ENCODE peak calls at places on chromosomes 11 and 22, in seven cellular contexts. D is lower lobe of right lung, K is psoas muscle, Y is DND-41, T is ovary, G is transverse colon, U is right lobe of liver. R is an unnamed sample.

GRCh38 chr11:12963789-12964536 is 45.2 kb upstream of the RASSF10 start:
- DNase-seq in D (peak; percentile 59), K (peak; percentile 70), Y (peak; percentile 69), T (peak; percentile 60), G (peak; percentile 72), U (peak; percentile 67), R (peak; percentile 71)

GRCh38 chr11:126647735-126648134 is 292.2 kb downstream of the ST3GAL4 start:
- DNase-seq in D (no peak), K (no peak), Y (no peak), T (no peak), G (no peak), U (no peak), R (no peak)

GRCh38 chr11:90500922-90501568 is 278.2 kb upstream of the CHORDC1 start:
- DNase-seq in D (no peak), K (no peak), Y (no peak), T (no peak), G (no peak), U (no peak), R (no peak)

GRCh38 chr22:29260601-29261315 is 7.0 kb downstream of the RHBDD3 start:
- DNase-seq in D (no peak), K (no peak), Y (no peak), T (no peak), G (no peak), U (no peak), R (no peak)

GRCh38 chr11:58628446-58628845 is 6.0 kb downstream of the CNTF start:
- DNase-seq in D (no peak), K (no peak), Y (no peak), T (no peak), G (no peak), U (no peak), R (no peak)

GRCh38 chr22:50269573-50270301 is 443 bp downstream of the MAPK11 start:
- DNase-seq in D (no peak), K (no peak), Y (peak; percentile 70), T (peak; percentile 68), G (no peak), U (no peak), R (no peak)

GRCh38 chr11:14974723-14975587 is 2.8 kb upstream of the CALCA start:
- DNase-seq in D (no peak), K (no peak), Y (no peak), T (no peak), G (peak; percentile 47), U (peak; percentile 65), R (peak; percentile 68)

GRCh38 chr11:12585861-12586260 is 88.4 kb upstream of the TEAD1 start:
- DNase-seq in D (no peak), K (no peak), Y (no peak), T (no peak), G (no peak), U (peak; percentile 87), R (no peak)

GRCh38 chr11:64632654-64633053 is 41.6 kb downstream of the SLC22A12 start:
- DNase-seq in D (no peak), K (no peak), Y (no peak), T (no peak), G (no peak), U (no peak), R (no peak)

GRCh38 chr22:50179937-50180726 is 5.6 kb upstream of the TRABD start:
- DNase-seq in D (no peak), K (peak; percentile 48), Y (no peak), T (peak; percentile 23), G (peak; percentile 6), U (no peak), R (no peak)

DNA sequence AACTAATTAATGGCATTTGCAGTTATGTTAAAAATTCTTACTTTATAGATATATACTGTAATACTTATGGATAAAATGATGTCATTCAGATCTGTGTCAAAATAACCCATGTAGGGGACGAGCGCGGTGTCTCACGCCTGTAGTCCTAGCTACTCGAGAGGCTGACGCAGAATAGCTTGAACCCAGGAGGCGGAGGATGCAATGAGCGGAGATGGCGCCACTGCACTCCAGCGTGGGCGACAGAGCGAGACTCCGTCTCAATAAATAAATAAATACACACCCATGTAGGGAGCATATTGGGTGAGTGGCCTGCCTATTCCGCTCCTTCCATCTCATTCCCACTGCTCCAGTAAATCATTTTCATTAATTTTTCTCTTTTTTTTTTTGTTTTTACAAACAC is 7.1 kb downstream of the SNU13 start:
- DNase-seq in D (no peak), K (no peak), Y (no peak), T (no peak), G (no peak), U (no peak), R (peak; percentile 61)
- H3K4me3 ChIP-seq in D (peak overlapping the region; percentile 60), K (peak overlapping the region; percentile 77), Y (peak overlapping the region; percentile 68), T (peak overlapping the region; percentile 45), G (peak overlapping the region; percentile 43), U (peak overlapping the region; percentile 70), R (peak overlapping the region; percentile 67)

DNA sequence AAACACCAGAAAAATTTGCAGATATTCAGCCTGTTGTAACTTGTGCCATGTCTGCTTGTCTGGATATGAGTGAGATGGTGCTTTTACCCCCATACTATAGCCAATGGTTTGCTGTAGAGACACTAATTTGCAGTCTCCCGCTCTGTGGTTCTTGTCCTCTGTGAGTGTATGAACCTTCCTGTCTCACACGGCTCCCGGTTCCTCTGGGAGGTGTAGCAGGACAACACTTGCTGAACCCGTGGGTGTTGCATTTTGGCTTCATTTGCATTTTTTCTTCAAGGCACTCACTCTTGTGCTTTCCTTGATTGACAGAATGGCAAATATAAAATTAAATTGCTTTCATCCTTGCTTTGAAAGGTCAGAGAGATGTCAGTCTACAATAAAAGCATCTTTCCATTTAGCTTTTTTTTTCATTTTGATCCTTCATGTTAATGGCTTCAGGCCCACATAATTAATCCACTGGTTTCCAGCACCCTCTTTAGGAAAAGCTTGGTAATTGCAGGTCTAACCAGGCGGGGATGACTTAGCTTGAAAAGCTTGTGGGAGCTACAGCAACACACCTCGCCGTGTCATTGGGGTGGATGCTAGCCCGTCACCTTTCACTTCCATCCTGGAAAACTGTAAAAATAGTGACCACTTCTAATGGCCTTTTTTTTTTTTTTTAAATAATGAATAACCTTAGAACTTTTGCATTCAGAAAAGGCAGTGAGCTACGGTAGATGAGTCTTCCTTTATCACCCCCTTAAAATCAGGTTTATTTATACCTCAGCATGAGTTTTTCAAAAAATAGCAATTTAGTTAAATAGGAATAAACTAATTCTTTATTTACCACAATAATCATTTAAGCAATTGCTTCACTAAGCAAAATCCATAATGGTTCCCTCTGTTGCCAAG is 27.4 kb upstream of the ST14 start:
- DNase-seq in D (no peak), K (no peak), Y (peak; percentile 65), T (no peak), G (peak; percentile 49), U (peak; percentile 50), R (no peak)
- H3K27ac ChIP-seq in D (no peak overlapping the region), K (no peak overlapping the region), Y (no peak overlapping the region), T (no peak overlapping the region), G (no peak overlapping the region), U (no peak overlapping the region), R (no peak overlapping the region)

GRCh38 chr11:43575931-43576833 is 104.4 kb upstream of the HSD17B12 start:
- DNase-seq in D (no peak), K (no peak), Y (no peak), T (no peak), G (no peak), U (no peak), R (no peak)
- H3K4me3 ChIP-seq in D (peak overlapping the region; percentile 33), K (peak overlapping the region; percentile 54), Y (no peak overlapping the region), T (no peak overlapping the region), G (no peak overlapping the region), U (no peak overlapping the region), R (peak overlapping the region; percentile 19)

GRCh38 chr22:40348025-40348658 is 1.8 kb downstream of the ADSL start:
- DNase-seq in D (no peak), K (peak; percentile 71), Y (peak; percentile 64), T (no peak), G (peak; percentile 63), U (no peak), R (no peak)
- H3K27ac ChIP-seq in D (no peak overlapping the region), K (peak overlapping the region; percentile 97), Y (peak overlapping the region; percentile 87), T (no peak overlapping the region), G (peak overlapping the region; percentile 91), U (no peak overlapping the region), R (no peak overlapping the region)

GRCh38 chr11:85475637-85476517 is 151.3 kb downstream of the DLG2 start:
- DNase-seq in D (no peak), K (no peak), Y (no peak), T (no peak), G (no peak), U (no peak), R (no peak)

GRCh38 chr11:85485902-85486301 is 141.2 kb downstream of the DLG2 start:
- DNase-seq in D (no peak), K (no peak), Y (no peak), T (no peak), G (no peak), U (no peak), R (no peak)

GRCh38 chr11:85483861-85484260 is 143.3 kb downstream of the DLG2 start:
- DNase-seq in D (no peak), K (no peak), Y (no peak), T (no peak), G (no peak), U (no peak), R (no peak)

DNA sequence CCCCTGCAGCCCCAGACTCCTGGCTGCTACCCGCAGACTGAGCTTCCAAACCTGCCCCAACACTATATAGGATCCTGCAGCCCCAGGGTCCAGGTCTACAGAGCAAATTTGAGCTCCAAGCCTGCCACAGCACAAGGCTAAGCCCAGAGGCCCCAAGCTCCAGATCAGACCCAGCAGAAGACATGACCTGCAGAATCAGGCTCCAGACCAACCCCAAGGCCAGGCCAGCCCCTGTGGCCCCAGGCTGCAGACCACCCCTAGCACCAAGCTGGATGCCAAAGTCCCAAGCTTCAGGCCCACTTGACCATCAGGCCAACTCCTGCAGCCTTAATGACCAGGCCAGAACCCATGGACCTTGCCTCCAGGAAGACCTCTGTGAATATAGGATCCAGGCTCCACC is 145.3 kb downstream of the DLG2 start:
- DNase-seq in D (no peak), K (no peak), Y (no peak), T (no peak), G (no peak), U (no peak), R (no peak)
- H3K4me3 ChIP-seq in D (no peak overlapping the region), K (no peak overlapping the region), Y (no peak overlapping the region), T (no peak overlapping the region), G (no peak overlapping the region), U (no peak overlapping the region), R (no peak overlapping the region)